ENCODE peak calls at places on chromosomes 7 and 10, in six cellular contexts. D, L, C, O, R and T are unnamed samples.

GRCh38 chr10:101986277-101986971 is 69.5 kb downstream of the ARMH3 start:
- DNase-seq in D (no peak), R (peak), C (no peak), O (no peak), L (peak), T (peak)

GRCh38 chr7:96599288-96599936 is 110.2 kb downstream of the SEM1 start:
- DNase-seq in C (no peak), L (no peak), O (no peak), R (no peak), D (no peak), T (no peak)

GRCh38 chr7:69633122-69633892 is 35.0 kb downstream of the AUTS2 start:
- DNase-seq in C (no peak), R (no peak), L (peak), D (no peak), O (no peak), T (no peak)

GRCh38 chr7:16817536-16817935 is 12.7 kb upstream of the AGR2 start:
- DNase-seq in L (peak), R (no peak), C (peak), O (no peak), D (no peak), T (no peak)

GRCh38 chr10:63773106-63773505 is 251.9 kb downstream of the REEP3 start:
- DNase-seq in C (no peak), O (no peak), R (no peak), D (no peak), L (no peak), T (no peak)

GRCh38 chr7:28955723-28956607 is 2.2 kb downstream of the TRIL start:
- DNase-seq in R (peak), O (peak), C (peak), L (peak), D (peak), T (peak)

GRCh38 chr7:55271069-55271468 is 94.1 kb upstream of the LANCL2 start:
- DNase-seq in R (no peak), L (peak), C (no peak), O (no peak), D (no peak), T (no peak)

GRCh38 chr7:18873674-18874341 is 243.6 kb downstream of the TWIST1 start:
- DNase-seq in L (peak), D (no peak), O (no peak), C (no peak), R (no peak), T (no peak)

GRCh38 chr10:107091126-107091525 is 73.4 kb downstream of the SORCS1 start:
- DNase-seq in R (no peak), L (no peak), D (no peak), O (no peak), C (no peak), T (no peak)

GRCh38 chr10:69901623-69902505 is 100.2 kb downstream of the COL13A1 start:
- DNase-seq in D (no peak), L (peak), R (peak), C (peak), O (peak), T (peak)

GRCh38 chr7:80401708-80402107 is 110.2 kb downstream of the GNAT3 start:
- DNase-seq in L (no peak), D (no peak), C (no peak), O (no peak), R (no peak), T (no peak)

GRCh38 chr7:31747553-31747952 is 60.5 kb downstream of the PPP1R17 start:
- DNase-seq in C (no peak), R (no peak), O (no peak), D (no peak), L (no peak), T (no peak)

GRCh38 chr7:150450491-150450992 is at the start of gene GIMAP8:
- DNase-seq in D (no peak), O (peak), R (no peak), L (peak), C (no peak), T (peak)

GRCh38 chr7:132145466-132145865 is 430.8 kb downstream of the PLXNA4 start:
- DNase-seq in R (no peak), D (peak), O (peak), L (peak), C (peak), T (no peak)

GRCh38 chr7:151239837-151240459 is 7.7 kb downstream of the CHPF2 start:
- DNase-seq in R (no peak), L (no peak), O (no peak), D (no peak), C (no peak), T (no peak)

GRCh38 chr10:93437946-93438795 is 44.0 kb downstream of the MYOF start:
- DNase-seq in R (no peak), D (no peak), L (peak), O (peak), C (no peak), T (no peak)

GRCh38 chr7:156777364-156778069 is 115.5 kb downstream of the LMBR1 start:
- DNase-seq in L (no peak), C (no peak), D (no peak), R (no peak), O (no peak), T (no peak)

GRCh38 chr7:156780724-156781455 is 112.1 kb downstream of the LMBR1 start:
- DNase-seq in L (no peak), O (no peak), C (no peak), R (no peak), D (no peak), T (no peak)

GRCh38 chr7:156778668-156779067 is 114.3 kb downstream of the LMBR1 start:
- DNase-seq in R (no peak), L (no peak), O (no peak), C (no peak), D (no peak), T (no peak)

GRCh38 chr7:156776527-156776926 is 116.5 kb downstream of the LMBR1 start:
- DNase-seq in C (no peak), R (no peak), O (no peak), L (no peak), D (no peak), T (no peak)

GRCh38 chr7:156778201-156778600 is 114.8 kb downstream of the LMBR1 start:
- DNase-seq in R (no peak), C (no peak), D (no peak), L (no peak), O (no peak), T (no peak)
- TF ChIP-seq CTCF in R (no peak), C (no peak), D (no peak), L (no peak), O (no peak), T (peak)

DNA sequence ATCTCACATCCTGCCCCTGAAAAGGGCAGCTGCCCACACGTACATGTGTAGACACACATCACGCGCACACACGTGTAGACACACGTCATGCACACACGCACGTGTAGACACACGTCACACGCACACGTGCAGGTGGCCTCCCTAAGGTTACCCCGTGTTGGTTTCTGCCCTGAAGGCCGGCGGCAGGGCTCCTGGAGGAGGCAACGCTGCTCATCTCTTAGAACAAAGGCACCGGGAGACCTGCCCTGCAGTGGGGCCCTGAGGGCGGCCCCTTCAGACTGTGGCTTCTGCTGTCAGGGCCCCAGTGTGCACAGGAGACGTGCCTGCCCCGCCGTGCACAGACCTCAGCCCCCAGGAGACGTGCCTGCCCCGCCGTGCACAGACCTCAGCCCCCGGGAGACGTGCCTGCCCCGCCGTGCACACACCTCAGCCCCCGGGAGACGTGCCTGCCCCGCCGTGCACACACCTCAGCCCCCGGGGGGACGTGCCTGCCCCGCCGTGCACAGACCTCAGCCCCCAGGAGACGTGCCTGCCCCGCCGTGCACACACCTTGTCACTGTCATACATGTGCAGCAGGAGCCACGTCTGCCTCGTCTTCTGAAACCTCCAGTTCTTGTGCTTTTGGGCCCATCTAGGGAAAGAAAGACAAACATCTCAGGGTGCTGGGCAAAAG is 17.1 kb downstream of the CYP2W1 start:
- DNase-seq in D (no peak), L (no peak), C (no peak), O (no peak), R (no peak), T (no peak)
- H3K27ac ChIP-seq in D (no peak), L (peak), C (no peak), O (no peak), R (no peak), T (no peak)

GRCh38 chr10:104123397-104123796 is 1.4 kb downstream of the SFR1 start:
- DNase-seq in C (peak), D (no peak), R (no peak), L (peak), O (no peak), T (no peak)
- TF ChIP-seq CTCF in C (peak), D (peak), R (no peak), L (peak), O (no peak), T (peak)

GRCh38 chr10:103749779-103750178 is 105.6 kb downstream of the SH3PXD2A start:
- DNase-seq in O (no peak), D (no peak), R (no peak), L (no peak), C (no peak), T (no peak)

GRCh38 chr10:103748020-103748419 is 107.4 kb downstream of the SH3PXD2A start:
- DNase-seq in O (no peak), L (no peak), D (no peak), C (no peak), R (no peak), T (no peak)

GRCh38 chr10:103747193-103747865 is 108.0 kb downstream of the SH3PXD2A start:
- DNase-seq in O (no peak), C (no peak), D (no peak), L (no peak), R (no peak), T (no peak)

GRCh38 chr10:103745264-103746247 is 109.8 kb downstream of the SH3PXD2A start:
- DNase-seq in C (no peak), L (no peak), D (no peak), R (no peak), O (no peak), T (no peak)

GRCh38 chr10:103746598-103746997 is 108.8 kb downstream of the SH3PXD2A start:
- DNase-seq in R (no peak), D (no peak), L (no peak), O (no peak), C (no peak), T (no peak)
- H3K27ac ChIP-seq in R (no peak), D (no peak), L (no peak), O (no peak), C (no peak), T (no peak)

DNA sequence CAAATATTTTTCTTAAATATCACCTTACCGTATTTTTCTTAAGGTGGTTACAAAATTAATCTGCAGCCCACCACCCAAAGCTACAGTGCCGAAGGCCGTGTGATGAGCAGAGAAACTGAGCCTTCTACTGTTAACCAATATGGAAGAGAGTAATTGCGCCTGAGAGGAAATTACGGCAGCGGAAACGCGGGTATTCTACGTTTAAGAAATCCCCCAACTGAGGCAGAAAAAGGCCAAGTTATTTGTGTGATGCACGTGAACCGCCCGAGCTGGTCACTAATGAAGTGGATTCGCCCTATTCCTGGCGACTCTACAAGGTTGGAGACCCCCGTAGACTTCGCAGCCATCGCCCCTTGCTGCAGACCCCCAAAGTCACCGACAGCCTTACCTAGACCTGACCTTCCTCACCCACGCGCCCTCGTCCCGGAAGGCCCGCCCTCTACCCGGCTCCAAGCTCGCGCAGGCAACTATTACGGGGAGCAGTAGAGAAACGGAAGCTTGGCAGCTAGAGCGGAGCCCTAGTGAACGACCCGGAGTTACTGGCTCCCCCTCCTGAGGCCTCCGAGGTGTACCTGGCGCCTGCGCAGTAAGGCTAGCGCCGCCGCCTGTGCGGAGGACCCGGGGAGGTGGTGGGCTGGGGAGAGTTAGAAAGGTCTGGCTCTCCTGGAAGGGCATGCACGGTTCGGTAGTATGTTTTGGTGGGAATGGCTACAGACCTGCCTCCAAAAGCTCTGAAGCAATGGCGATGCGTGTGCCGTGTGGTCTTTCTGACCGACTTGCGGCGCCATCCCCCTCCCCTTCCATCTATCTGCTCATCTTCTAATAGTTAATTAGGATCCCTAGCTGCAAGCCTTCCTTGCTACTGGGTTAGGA is at the start of gene MRPS33:
- DNase-seq in R (peak), L (peak), D (peak), O (peak), C (peak), T (peak)
- TF ChIP-seq CTCF in R (no peak), L (peak), D (peak), O (peak), C (peak), T (peak)

GRCh38 chr10:44924261-44925040 is 13.3 kb downstream of the TMEM72 start:
- DNase-seq in O (no peak), L (no peak), C (no peak), R (no peak), D (no peak), T (no peak)

GRCh38 chr10:44922021-44922420 is 10.9 kb downstream of the TMEM72 start:
- DNase-seq in R (no peak), O (no peak), L (no peak), C (no peak), D (no peak), T (no peak)

GRCh38 chr10:44925224-44925623 is 14.1 kb downstream of the TMEM72 start:
- DNase-seq in L (peak), R (no peak), D (no peak), C (no peak), O (no peak), T (no peak)

GRCh38 chr10:44922826-44923545 is 11.8 kb downstream of the TMEM72 start:
- DNase-seq in R (no peak), D (no peak), L (no peak), O (no peak), C (no peak), T (no peak)

GRCh38 chr10:44923611-44924010 is 12.5 kb downstream of the TMEM72 start:
- DNase-seq in O (no peak), C (no peak), D (no peak), L (no peak), R (no peak), T (no peak)
- H3K27ac ChIP-seq in O (no peak), C (no peak), D (no peak), L (no peak), R (no peak), T (no peak)

GRCh38 chr10:7408494-7409044 is 2.3 kb downstream of the SFMBT2 start:
- DNase-seq in R (peak), L (peak), O (peak), C (peak), D (peak), T (peak)
- TF ChIP-seq CTCF in R (peak), L (peak), O (peak), C (peak), D (peak), T (peak)